ENCODE peak calls at places on chromosome 10, in eight cellular contexts. H, M, A, Q, Y, F, J and E are unnamed samples.

GRCh38 chr10:35470535-35470934 is 134.2 kb downstream of the CCNY start:
- DNase-seq in H (no peak), M (no peak), A (no peak), Q (no peak), Y (no peak), F (no peak), J (no peak), E (no peak)

GRCh38 chr10:14291296-14291695 is 39.4 kb downstream of the FRMD4A start:
- DNase-seq in H (no peak), M (no peak), A (no peak), Q (no peak), Y (no peak), F (no peak), J (no peak), E (no peak)

GRCh38 chr10:66259836-66260235 is 666.0 kb upstream of the LRRTM3 start:
- DNase-seq in H (no peak), M (no peak), A (no peak), Q (no peak), Y (no peak), F (no peak), J (no peak), E (no peak)

GRCh38 chr10:45418859-45419672 is 45.0 kb downstream of the ALOX5 start:
- DNase-seq in H (peak; percentile 10), M (peak; percentile 74), A (peak; percentile 80), Q (no peak), Y (peak; percentile 60), F (no peak), J (peak; percentile 83), E (no peak)

GRCh38 chr10:86411281-86411841 is 44.8 kb upstream of the GRID1 start:
- DNase-seq in H (peak; percentile 86), M (no peak), A (peak; percentile 26), Q (peak; percentile 74), Y (peak; percentile 27), F (peak; percentile 75), J (no peak), E (no peak)

GRCh38 chr10:30671011-30671616 is 41.6 kb upstream of the LYZL2 start:
- DNase-seq in H (peak; percentile 81), M (no peak), A (peak; percentile 48), Q (peak; percentile 79), Y (peak; percentile 40), F (peak; percentile 53), J (no peak), E (peak; percentile 72)

GRCh38 chr10:42149027-42149700 is 489.2 kb downstream of the ZNF33B start:
- DNase-seq in H (no peak), M (peak; percentile 46), A (peak; percentile 4), Q (no peak), Y (no peak), F (no peak), J (no peak), E (no peak)

GRCh38 chr10:35633006-35633980 is 8.8 kb downstream of the FZD8 start:
- DNase-seq in H (no peak), M (no peak), A (no peak), Q (no peak), Y (no peak), F (no peak), J (no peak), E (peak; percentile 66)

GRCh38 chr10:96299383-96299782 is 4.9 kb upstream of the DNTT start:
- DNase-seq in H (no peak), M (no peak), A (no peak), Q (no peak), Y (peak; percentile 64), F (peak; percentile 85), J (no peak), E (no peak)

GRCh38 chr10:94361161-94361794 is 1.5 kb downstream of the NOC3L start:
- DNase-seq in H (no peak), M (no peak), A (peak; percentile 23), Q (no peak), Y (peak; percentile 27), F (peak; percentile 12), J (no peak), E (peak; percentile 37)

GRCh38 chr10:17703706-17704105 is 48.3 kb upstream of the TMEM236 start:
- DNase-seq in H (no peak), M (no peak), A (no peak), Q (no peak), Y (no peak), F (no peak), J (no peak), E (no peak)

GRCh38 chr10:24897326-24897926 is 55.0 kb downstream of the PRTFDC1 start:
- DNase-seq in H (peak; percentile 78), M (no peak), A (no peak), Q (no peak), Y (peak; percentile 20), F (no peak), J (no peak), E (peak; percentile 46)

GRCh38 chr10:22252286-22252800 is 34.5 kb upstream of the EBLN1 start:
- DNase-seq in H (no peak), M (peak; percentile 61), A (peak; percentile 61), Q (peak; percentile 51), Y (peak; percentile 47), F (no peak), J (peak; percentile 71), E (peak; percentile 25)

GRCh38 chr10:37952926-37953325 is 23.5 kb downstream of the ZNF25 start:
- DNase-seq in H (no peak), M (no peak), A (no peak), Q (no peak), Y (no peak), F (no peak), J (no peak), E (no peak)

GRCh38 chr10:37947526-37947925 is 28.9 kb downstream of the ZNF25 start:
- DNase-seq in H (no peak), M (no peak), A (no peak), Q (no peak), Y (no peak), F (no peak), J (no peak), E (no peak)

GRCh38 chr10:37957841-37958240 is 18.6 kb downstream of the ZNF25 start:
- DNase-seq in H (no peak), M (no peak), A (no peak), Q (no peak), Y (no peak), F (no peak), J (no peak), E (no peak)

GRCh38 chr10:37948210-37948609 is 28.2 kb downstream of the ZNF25 start:
- DNase-seq in H (no peak), M (no peak), A (no peak), Q (no peak), Y (no peak), F (no peak), J (no peak), E (no peak)

GRCh38 chr10:37952051-37952815 is 24.2 kb downstream of the ZNF25 start:
- DNase-seq in H (peak; percentile 6), M (no peak), A (no peak), Q (no peak), Y (no peak), F (no peak), J (no peak), E (no peak)
- H3K36me3 ChIP-seq in H (peaks cover 11% of the 10 kb centered on the region), M (peaks cover 78% of the 10 kb centered on the region), A (peaks cover 3% of the 10 kb centered on the region), Q (peaks cover 18% of the 10 kb centered on the region), Y (peaks cover 33% of the 10 kb centered on the region), F (peaks cover 33% of the 10 kb centered on the region), J (peaks cover 52% of the 10 kb centered on the region), E (peaks cover 2% of the 10 kb centered on the region)

GRCh38 chr10:62021116-62021515 is 119.6 kb downstream of the ARID5B start:
- DNase-seq in H (no peak), M (no peak), A (no peak), Q (no peak), Y (no peak), F (no peak), J (no peak), E (no peak)
- H3K36me3 ChIP-seq in H (peaks cover 10% of the 10 kb centered on the region), M (no peaks in the 10 kb centered on the region), A (no peaks in the 10 kb centered on the region), Q (no peaks in the 10 kb centered on the region), Y (no peaks in the 10 kb centered on the region), F (no peaks in the 10 kb centered on the region), J (no peaks in the 10 kb centered on the region), E (no peaks in the 10 kb centered on the region)

GRCh38 chr10:70537398-70538194 is 59.0 kb downstream of the PALD1 start:
- DNase-seq in H (no peak), M (no peak), A (no peak), Q (peak; percentile 78), Y (no peak), F (peak; percentile 27), J (no peak), E (peak; percentile 10)

GRCh38 chr10:70538195-70538520 is 59.6 kb downstream of the PALD1 start:
- DNase-seq in H (no peak), M (no peak), A (no peak), Q (no peak), Y (no peak), F (no peak), J (no peak), E (no peak)

GRCh38 chr10:70539471-70539870 is 60.9 kb downstream of the PALD1 start:
- DNase-seq in H (no peak), M (no peak), A (no peak), Q (no peak), Y (no peak), F (no peak), J (no peak), E (no peak)

GRCh38 chr10:70540089-70540788 is 61.7 kb downstream of the PALD1 start:
- DNase-seq in H (no peak), M (no peak), A (peak; percentile 32), Q (peak; percentile 58), Y (peak; percentile 11), F (peak; percentile 35), J (no peak), E (no peak)

GRCh38 chr10:70538731-70539338 is 60.3 kb downstream of the PALD1 start:
- DNase-seq in H (no peak), M (no peak), A (no peak), Q (no peak), Y (no peak), F (no peak), J (no peak), E (no peak)
- H3K36me3 ChIP-seq in H (no peaks in the 10 kb centered on the region), M (peaks cover 34% of the 10 kb centered on the region), A (no peaks in the 10 kb centered on the region), Q (peaks cover 36% of the 10 kb centered on the region), Y (no peaks in the 10 kb centered on the region), F (peaks cover 9% of the 10 kb centered on the region), J (peaks cover 6% of the 10 kb centered on the region), E (no peaks in the 10 kb centered on the region)

GRCh38 chr10:119896061-119896655 is 3.6 kb downstream of the SEC23IP start:
- DNase-seq in H (peak; percentile 95), M (no peak), A (no peak), Q (no peak), Y (no peak), F (no peak), J (no peak), E (peak; percentile 95)

GRCh38 chr10:119896937-119897336 is 4.4 kb downstream of the SEC23IP start:
- DNase-seq in H (no peak), M (peak; percentile 84), A (peak; percentile 55), Q (no peak), Y (no peak), F (no peak), J (no peak), E (peak; percentile 15)

GRCh38 chr10:119898577-119898976 is 6.0 kb downstream of the SEC23IP start:
- DNase-seq in H (no peak), M (no peak), A (no peak), Q (no peak), Y (no peak), F (no peak), J (no peak), E (no peak)

GRCh38 chr10:119893845-119894427 is 1.4 kb downstream of the SEC23IP start:
- DNase-seq in H (no peak), M (no peak), A (no peak), Q (no peak), Y (no peak), F (no peak), J (no peak), E (no peak)

DNA sequence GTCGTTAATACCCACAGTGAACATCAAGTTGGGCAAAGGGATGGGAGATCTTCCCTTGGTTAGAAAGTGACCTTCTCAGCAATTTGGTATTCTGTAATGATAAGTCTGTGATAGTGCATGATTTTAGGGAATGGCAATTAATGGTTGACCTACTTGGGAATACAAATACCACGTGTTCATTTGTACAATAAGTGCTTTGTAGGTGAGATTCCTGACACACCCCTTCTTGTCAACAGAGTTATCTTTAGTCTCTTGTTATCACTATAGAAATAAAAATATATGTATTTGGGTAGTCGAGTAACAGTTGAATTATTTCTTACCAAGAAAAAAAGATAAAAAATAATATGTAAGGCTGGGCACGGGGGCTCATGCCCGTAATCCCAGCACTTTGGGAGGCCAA is 4.8 kb downstream of the SEC23IP start:
- DNase-seq in H (no peak), M (no peak), A (no peak), Q (no peak), Y (no peak), F (no peak), J (no peak), E (no peak)
- H3K36me3 ChIP-seq in H (peaks cover 17% of the 10 kb centered on the region), M (peaks cover 43% of the 10 kb centered on the region), A (no peaks in the 10 kb centered on the region), Q (peaks cover 18% of the 10 kb centered on the region), Y (peaks cover 9% of the 10 kb centered on the region), F (peaks cover 26% of the 10 kb centered on the region), J (peaks cover 7% of the 10 kb centered on the region), E (peaks cover 9% of the 10 kb centered on the region)